ENCODE peak calls at places on chromosomes 13 and 19, in nine cellular contexts. K is RPMI8226; M is MCF 10A; B is stimulated activated CD8-positive, alpha-beta memory T cell treated with anti-CD3 and anti-CD28 coated beads, Interleukin-4, amount 100 ng/mL, for 1 hour; Q is NCI-H460; O is endothelial cell of umbilical vein; L is aorta; E is natural killer cell treated with Interleukin-12 subunit alpha and Interleukin-12 subunit beta and Interleukin-15 and Interleukin-18, amount 100 ng/mL, for 72 hours; U is cardiac muscle cell. S is an unnamed sample.

GRCh38 chr13:99988469-99989375 is 7.1 kb downstream of the ZIC2 start:
- DNase-seq in K (no peak), M (no peak), B (no peak), Q (no peak), O (no peak), L (peak), E (no peak), U (no peak), S (no peak)

GRCh38 chr19:35155441-35155840 is 906 bp downstream of the FXYD5 start:
- DNase-seq in K (no peak), M (no peak), B (no peak), Q (no peak), O (no peak), L (no peak), E (peak), U (no peak), S (no peak)

GRCh38 chr13:51729853-51730553 is 74.0 kb downstream of the DHRS12 start:
- DNase-seq in K (no peak), M (peak), B (no peak), Q (peak), O (peak), L (peak), E (no peak), U (peak), S (no peak)

GRCh38 chr19:11446271-11446651 is 10.8 kb downstream of the PRKCSH start:
- DNase-seq in K (no peak), M (no peak), B (no peak), Q (no peak), O (no peak), L (no peak), E (no peak), U (no peak), S (no peak)

GRCh38 chr19:16518483-16519229 is 22.5 kb downstream of the C19orf44 start:
- DNase-seq in K (no peak), M (no peak), B (no peak), Q (no peak), O (peak), L (no peak), E (no peak), U (no peak), S (no peak)

GRCh38 chr13:30725331-30726085 is 9.8 kb upstream of the ALOX5AP start:
- DNase-seq in K (no peak), M (no peak), B (no peak), Q (no peak), O (no peak), L (no peak), E (no peak), U (no peak), S (no peak)

GRCh38 chr19:34269968-34270621 is 15.7 kb downstream of the GARRE1 start:
- DNase-seq in K (peak), M (peak), B (no peak), Q (no peak), O (peak), L (peak), E (peak), U (peak), S (peak)

GRCh38 chr13:80040977-80041310 is 300.0 kb downstream of the SPRY2 start:
- DNase-seq in K (no peak), M (no peak), B (no peak), Q (no peak), O (no peak), L (no peak), E (no peak), U (no peak), S (no peak)

GRCh38 chr13:51585234-51585672 is 991 bp downstream of the WDFY2 start:
- DNase-seq in K (peak), M (no peak), B (no peak), Q (no peak), O (peak), L (no peak), E (no peak), U (peak), S (peak)

GRCh38 chr13:48315981-48316380 is 12.4 kb downstream of the RB1 start:
- DNase-seq in K (no peak), M (no peak), B (no peak), Q (no peak), O (no peak), L (no peak), E (no peak), U (no peak), S (no peak)